ENCODE peak calls at places on chromosomes 2 and 18, in six cellular contexts. Q is DMS 273 treated with DMSO at 0.1 percent for 48 hours; R is GM04503; Y is NCI-H1436; A is activated naive CD4-positive, alpha-beta T cell; F is NCI-H345. D is an unnamed sample.

GRCh38 chr18:62420151-62420512 is 95.0 kb downstream of the TNFRSF11A start:
- DNase-seq in Q (no peak), R (no peak), Y (no peak), A (no peak), F (no peak), D (no peak)

GRCh38 chr18:59493019-59493418 is 134.0 kb upstream of the LMAN1 start:
- DNase-seq in Q (no peak), R (no peak), Y (no peak), A (no peak), F (no peak), D (no peak)

GRCh38 chr2:138209009-138209408 is 244.7 kb downstream of the HNMT start:
- DNase-seq in Q (no peak), R (no peak), Y (no peak), A (no peak), F (no peak), D (no peak)

GRCh38 chr2:18959952-18960717 is 370.8 kb upstream of the NT5C1B start:
- DNase-seq in Q (no peak), R (peak), Y (no peak), A (no peak), F (no peak), D (no peak)

GRCh38 chr2:85753525-85754312 is at the start of gene ATOH8:
- DNase-seq in Q (peak), R (no peak), Y (no peak), A (no peak), F (peak), D (peak)

GRCh38 chr18:46220116-46220515 is 115.9 kb downstream of the HAUS1 start:
- DNase-seq in Q (no peak), R (peak), Y (no peak), A (no peak), F (no peak), D (no peak)

GRCh38 chr2:239830718-239831271 is 194.3 kb downstream of the NDUFA10 start:
- DNase-seq in Q (no peak), R (no peak), Y (no peak), A (no peak), F (no peak), D (no peak)

GRCh38 chr2:224366269-224366668 is 35.6 kb downstream of the FAM124B start:
- DNase-seq in Q (no peak), R (no peak), Y (no peak), A (no peak), F (no peak), D (no peak)

GRCh38 chr2:185201063-185201462 is 537.5 kb upstream of the FSIP2 start:
- DNase-seq in Q (peak), R (no peak), Y (peak), A (no peak), F (peak), D (no peak)

D was measured in amygdala.